ENCODE peak calls at places on chromosome 1, in four cellular contexts. B is heart left ventricle, J is dorsolateral prefrontal cortex, R is fibroblast of pulmonary artery. U is an unnamed sample.

GRCh38 chr1:66450043-66450514 is 83.9 kb upstream of the SGIP1 start:
- DNase-seq in B (no peak), J (no peak), R (no peak), U (no peak)

GRCh38 chr1:56676571-56677035 is 31.5 kb downstream of the PRKAA2 start:
- DNase-seq in B (no peak), J (no peak), R (peak), U (no peak)

GRCh38 chr1:37932759-37933158 is 14.1 kb downstream of the INPP5B start:
- DNase-seq in B (no peak), J (no peak), R (peak), U (no peak)

GRCh38 chr1:66311092-66311491 is 222.9 kb upstream of the SGIP1 start:
- DNase-seq in B (no peak), J (no peak), R (peak), U (no peak)

GRCh38 chr1:82001345-82001744 is 200.6 kb downstream of the ADGRL2 start:
- DNase-seq in B (no peak), J (no peak), R (no peak), U (no peak)

GRCh38 chr1:117014209-117014608 is 12.6 kb downstream of the CD101 start:
- DNase-seq in B (no peak), J (no peak), R (no peak), U (no peak)

GRCh38 chr1:1616045-1616821 is 933 bp downstream of the MIB2 start:
- DNase-seq in B (peak), J (no peak), R (peak), U (peak)

GRCh38 chr1:162829268-162829667 is 31.7 kb downstream of the CCDC190 start:
- DNase-seq in B (no peak), J (no peak), R (no peak), U (no peak)

U was measured in effector CD8-positive, alpha-beta T cell.